ENCODE peak calls at places on chromosomes 16 and 17, in seven cellular contexts. B, P, A, N, S, V and L are unnamed samples.

GRCh38 chr17:31882571-31882970 is 18.9 kb downstream of the UTP6 start:
- DNase-seq in B (no peak), S (no peak), N (no peak), V (no peak), P (no peak), A (no peak), L (no peak)

GRCh38 chr17:72125742-72126141 is 4.9 kb downstream of the SOX9 start:
- DNase-seq in S (no peak), B (peak; percentile 34), V (no peak), N (no peak), A (no peak), P (no peak), L (no peak)

GRCh38 chr17:39462644-39463375 is 1.5 kb downstream of the CDK12 start:
- DNase-seq in P (no peak), B (no peak), N (no peak), A (no peak), S (no peak), V (no peak), L (no peak)

GRCh38 chr17:73278465-73279453 is 17.1 kb upstream of the CPSF4L start:
- DNase-seq in V (no peak), S (no peak), N (peak; percentile 53), P (no peak), B (peak; percentile 57), A (no peak), L (peak; percentile 83)

GRCh38 chr17:6670571-6670970 is 19.0 kb downstream of the C17orf100 start:
- DNase-seq in V (no peak), P (no peak), B (no peak), A (no peak), N (no peak), S (no peak), L (no peak)

GRCh38 chr16:75789237-75789636 is 62.9 kb upstream of the CPHXL start:
- DNase-seq in B (peak; percentile 64), P (peak; percentile 47), S (peak; percentile 14), A (peak; percentile 50), N (peak; percentile 15), V (no peak), L (no peak)

GRCh38 chr17:47644324-47644723 is 5.4 kb upstream of the KPNB1 start:
- DNase-seq in P (no peak), A (no peak), N (no peak), S (no peak), V (no peak), B (no peak), L (no peak)

GRCh38 chr17:57537524-57538410 is 207.3 kb downstream of the CCDC182 start:
- DNase-seq in A (peak; percentile 66), N (no peak), S (no peak), P (no peak), B (peak; percentile 33), V (no peak), L (no peak)

GRCh38 chr16:289395-289997 is 6.5 kb downstream of the PDIA2 start:
- DNase-seq in N (no peak), B (no peak), S (no peak), A (no peak), V (no peak), P (no peak), L (no peak)

GRCh38 chr16:89909777-89910716 is 8.6 kb upstream of the MC1R start:
- DNase-seq in P (no peak), A (peak; percentile 19), S (peak; percentile 53), N (no peak), V (no peak), B (peak; percentile 82), L (no peak)